ENCODE peak calls at places on chromosome 14, in six cellular contexts. S, I, T, A, Z and C are unnamed samples.

GRCh38 chr14:22896760-22897159 is 13.7 kb downstream of the REM2 start:
- DNase-seq in T (no peak), I (no peak), Z (no peak), S (no peak), A (no peak), C (no peak)

GRCh38 chr14:53412819-53413664 is 259.9 kb upstream of the DDHD1 start:
- DNase-seq in I (no peak), T (no peak), Z (peak), S (no peak), A (no peak), C (peak)

GRCh38 chr14:104788873-104789663 is 6.5 kb downstream of the AKT1 start:
- DNase-seq in A (no peak), I (peak), T (no peak), Z (no peak), S (no peak), C (no peak)

GRCh38 chr14:52349731-52350130 is 35.6 kb downstream of the PTGER2 start:
- DNase-seq in Z (no peak), A (no peak), I (no peak), T (no peak), S (no peak), C (no peak)

GRCh38 chr14:68308695-68309094 is 484.2 kb downstream of the ZFP36L1 start:
- DNase-seq in I (no peak), A (no peak), T (no peak), Z (peak), S (no peak), C (no peak)

GRCh38 chr14:91320266-91320665 is 75.8 kb upstream of the GPR68 start:
- DNase-seq in T (no peak), A (no peak), Z (no peak), S (no peak), I (no peak), C (no peak)

GRCh38 chr14:45038865-45039264 is 45.1 kb upstream of the PRPF39 start:
- DNase-seq in I (no peak), A (no peak), S (no peak), Z (no peak), T (no peak), C (no peak)

GRCh38 chr14:55731881-55732498 is 152.0 kb downstream of the KTN1 start:
- DNase-seq in I (peak), S (no peak), A (peak), T (no peak), Z (peak), C (peak)

GRCh38 chr14:94138256-94138655 is 8.9 kb upstream of the IFI27L2 start:
- DNase-seq in I (no peak), T (no peak), Z (no peak), S (no peak), A (no peak), C (no peak)

GRCh38 chr14:51726166-51726899 is 74.6 kb downstream of the FRMD6 start:
- DNase-seq in A (no peak), T (no peak), Z (peak), I (no peak), S (no peak), C (peak)

GRCh38 chr14:103748539-103748867 is 32.9 kb downstream of the ZFYVE21 start:
- DNase-seq in Z (no peak), T (no peak), S (no peak), I (no peak), A (peak), C (no peak)

GRCh38 chr14:101217972-101218371 is 314.4 kb upstream of the RTL1 start:
- DNase-seq in S (no peak), A (no peak), I (no peak), Z (no peak), T (peak), C (no peak)

GRCh38 chr14:103294091-103294490 is 39.9 kb upstream of the EIF5 start:
- DNase-seq in S (no peak), I (no peak), T (no peak), A (no peak), Z (no peak), C (no peak)

GRCh38 chr14:105166571-105167302 is 1.8 kb downstream of the JAG2 start:
- DNase-seq in T (no peak), Z (no peak), A (no peak), I (no peak), S (no peak), C (no peak)

GRCh38 chr14:65689070-65689469 is 276.5 kb downstream of the FUT8 start:
- DNase-seq in I (no peak), Z (no peak), S (no peak), A (no peak), T (no peak), C (no peak)

GRCh38 chr14:55832122-55832911 is 252.3 kb downstream of the KTN1 start:
- DNase-seq in S (no peak), Z (peak), I (no peak), A (no peak), T (no peak), C (peak)

GRCh38 chr14:59664741-59665140 is 88.1 kb upstream of the CCDC175 start:
- DNase-seq in S (no peak), A (no peak), Z (no peak), I (no peak), T (no peak), C (peak)